ENCODE peak calls at places on chromosome 15, in six cellular contexts. One of them, this sample, is unnamed.

GRCh38 chr15:74589826-74590225 is 25.8 kb upstream of the CLK3 start:
- DNase-seq in PC-3: no peak
- DNase-seq in AG09319: no peak
- DNase-seq in fibroblast of lung: no peak
- DNase-seq in activated B cell treated with CpG ODN at 0.5 μM for 24 hours: no peak
- DNase-seq in cardiac fibroblast: peak; percentile 17
- DNase-seq in this sample: no peak

GRCh38 chr15:75091814-75092213 is 68.4 kb downstream of the PPCDC start:
- DNase-seq in PC-3: no peak
- DNase-seq in AG09319: no peak
- DNase-seq in fibroblast of lung: no peak
- DNase-seq in activated B cell treated with CpG ODN at 0.5 μM for 24 hours: no peak
- DNase-seq in cardiac fibroblast: peak; percentile 43
- DNase-seq in this sample: peak; percentile 6

GRCh38 chr15:31328425-31328998 is 1.9 kb downstream of the KLF13 start:
- DNase-seq in PC-3: peak; percentile 25
- DNase-seq in AG09319: no peak
- DNase-seq in fibroblast of lung: no peak
- DNase-seq in activated B cell treated with CpG ODN at 0.5 μM for 24 hours: peak; percentile 62
- DNase-seq in cardiac fibroblast: peak; percentile 46
- DNase-seq in this sample: peak; percentile 36

GRCh38 chr15:23038741-23039150 is 623 bp downstream of the TUBGCP5 start:
- DNase-seq in PC-3: peak; percentile 59
- DNase-seq in AG09319: no peak
- DNase-seq in fibroblast of lung: peak; percentile 60
- DNase-seq in activated B cell treated with CpG ODN at 0.5 μM for 24 hours: no peak
- DNase-seq in cardiac fibroblast: peak; percentile 70
- DNase-seq in this sample: peak; percentile 27

GRCh38 chr15:83626171-83626802 is 27.6 kb upstream of the ADAMTSL3 start:
- DNase-seq in PC-3: peak; percentile 46
- DNase-seq in AG09319: no peak
- DNase-seq in fibroblast of lung: no peak
- DNase-seq in activated B cell treated with CpG ODN at 0.5 μM for 24 hours: no peak
- DNase-seq in cardiac fibroblast: peak; percentile 30
- DNase-seq in this sample: no peak

GRCh38 chr15:41562784-41563198 is 3.8 kb downstream of the TYRO3 start:
- DNase-seq in PC-3: no peak
- DNase-seq in AG09319: no peak
- DNase-seq in fibroblast of lung: no peak
- DNase-seq in activated B cell treated with CpG ODN at 0.5 μM for 24 hours: no peak
- DNase-seq in cardiac fibroblast: no peak
- DNase-seq in this sample: no peak

GRCh38 chr15:75089781-75090734 is 66.7 kb downstream of the PPCDC start:
- DNase-seq in PC-3: peak; percentile 24
- DNase-seq in AG09319: no peak
- DNase-seq in fibroblast of lung: no peak
- DNase-seq in activated B cell treated with CpG ODN at 0.5 μM for 24 hours: no peak
- DNase-seq in cardiac fibroblast: peak; percentile 95
- DNase-seq in this sample: no peak

GRCh38 chr15:48250640-48251076 is 44.6 kb downstream of the SLC12A1 start:
- DNase-seq in PC-3: peak; percentile 60
- DNase-seq in AG09319: peak; percentile 54
- DNase-seq in fibroblast of lung: peak; percentile 88
- DNase-seq in activated B cell treated with CpG ODN at 0.5 μM for 24 hours: no peak
- DNase-seq in cardiac fibroblast: peak; percentile 89
- DNase-seq in this sample: peak; percentile 74

GRCh38 chr15:62706361-62706760 is 336.2 kb upstream of the TPM1 start:
- DNase-seq in PC-3: peak; percentile 6
- DNase-seq in AG09319: peak; percentile 1
- DNase-seq in fibroblast of lung: peak; percentile 12
- DNase-seq in activated B cell treated with CpG ODN at 0.5 μM for 24 hours: no peak
- DNase-seq in cardiac fibroblast: peak; percentile 1
- DNase-seq in this sample: no peak

GRCh38 chr15:63389902-63390301 is 8.3 kb upstream of the CA12 start:
- DNase-seq in PC-3: peak; percentile 66
- DNase-seq in AG09319: no peak
- DNase-seq in fibroblast of lung: no peak
- DNase-seq in activated B cell treated with CpG ODN at 0.5 μM for 24 hours: no peak
- DNase-seq in cardiac fibroblast: no peak
- DNase-seq in this sample: no peak

GRCh38 chr15:40048155-40048792 is 9.3 kb upstream of the SRP14 start:
- DNase-seq in PC-3: no peak
- DNase-seq in AG09319: no peak
- DNase-seq in fibroblast of lung: no peak
- DNase-seq in activated B cell treated with CpG ODN at 0.5 μM for 24 hours: no peak
- DNase-seq in cardiac fibroblast: no peak
- DNase-seq in this sample: no peak

GRCh38 chr15:67070892-67071664 is 5.7 kb downstream of the SMAD3 start:
- DNase-seq in PC-3: no peak
- DNase-seq in AG09319: no peak
- DNase-seq in fibroblast of lung: no peak
- DNase-seq in activated B cell treated with CpG ODN at 0.5 μM for 24 hours: no peak
- DNase-seq in cardiac fibroblast: no peak
- DNase-seq in this sample: no peak

GRCh38 chr15:34304613-34305012 is 33.0 kb downstream of the SLC12A6 start:
- DNase-seq in PC-3: peak; percentile 9
- DNase-seq in AG09319: peak; percentile 43
- DNase-seq in fibroblast of lung: peak; percentile 86
- DNase-seq in activated B cell treated with CpG ODN at 0.5 μM for 24 hours: no peak
- DNase-seq in cardiac fibroblast: peak; percentile 76
- DNase-seq in this sample: peak; percentile 3

GRCh38 chr15:79101866-79102581 is 11.4 kb upstream of the RASGRF1 start:
- DNase-seq in PC-3: no peak
- DNase-seq in AG09319: no peak
- DNase-seq in fibroblast of lung: no peak
- DNase-seq in activated B cell treated with CpG ODN at 0.5 μM for 24 hours: no peak
- DNase-seq in cardiac fibroblast: peak; percentile 48
- DNase-seq in this sample: no peak

GRCh38 chr15:93331545-93332117 is 242.6 kb upstream of the RGMA start:
- DNase-seq in PC-3: no peak
- DNase-seq in AG09319: no peak
- DNase-seq in fibroblast of lung: no peak
- DNase-seq in activated B cell treated with CpG ODN at 0.5 μM for 24 hours: no peak
- DNase-seq in cardiac fibroblast: no peak
- DNase-seq in this sample: no peak

GRCh38 chr15:48718646-48719045 is 73.1 kb upstream of the FBN1 start:
- DNase-seq in PC-3: no peak
- DNase-seq in AG09319: no peak
- DNase-seq in fibroblast of lung: no peak
- DNase-seq in activated B cell treated with CpG ODN at 0.5 μM for 24 hours: no peak
- DNase-seq in cardiac fibroblast: peak; percentile 68
- DNase-seq in this sample: peak; percentile 54

GRCh38 chr15:45100884-45101622 is 12.9 kb downstream of the DUOX2 start:
- DNase-seq in PC-3: no peak
- DNase-seq in AG09319: no peak
- DNase-seq in fibroblast of lung: no peak
- DNase-seq in activated B cell treated with CpG ODN at 0.5 μM for 24 hours: no peak
- DNase-seq in cardiac fibroblast: no peak
- DNase-seq in this sample: no peak

GRCh38 chr15:72179950-72180581 is 17.5 kb downstream of the GRAMD2A start:
- DNase-seq in PC-3: no peak
- DNase-seq in AG09319: no peak
- DNase-seq in fibroblast of lung: no peak
- DNase-seq in activated B cell treated with CpG ODN at 0.5 μM for 24 hours: no peak
- DNase-seq in cardiac fibroblast: peak; percentile 24
- DNase-seq in this sample: no peak

GRCh38 chr15:62447742-62448141 is 282.7 kb upstream of the C2CD4B start:
- DNase-seq in PC-3: no peak
- DNase-seq in AG09319: no peak
- DNase-seq in fibroblast of lung: peak; percentile 51
- DNase-seq in activated B cell treated with CpG ODN at 0.5 μM for 24 hours: no peak
- DNase-seq in cardiac fibroblast: no peak
- DNase-seq in this sample: no peak

GRCh38 chr15:55514414-55514850 is 6.4 kb upstream of the DNAAF4 start:
- DNase-seq in PC-3: peak; percentile 72
- DNase-seq in AG09319: no peak
- DNase-seq in fibroblast of lung: no peak
- DNase-seq in activated B cell treated with CpG ODN at 0.5 μM for 24 hours: no peak
- DNase-seq in cardiac fibroblast: no peak
- DNase-seq in this sample: no peak

GRCh38 chr15:68145706-68146105 is 59.4 kb downstream of the CALML4 start:
- DNase-seq in PC-3: no peak
- DNase-seq in AG09319: no peak
- DNase-seq in fibroblast of lung: no peak
- DNase-seq in activated B cell treated with CpG ODN at 0.5 μM for 24 hours: no peak
- DNase-seq in cardiac fibroblast: peak; percentile 31
- DNase-seq in this sample: no peak

GRCh38 chr15:44882499-44882968 is 74.0 kb upstream of the TERB2 start:
- DNase-seq in PC-3: peak; percentile 16
- DNase-seq in AG09319: no peak
- DNase-seq in fibroblast of lung: no peak
- DNase-seq in activated B cell treated with CpG ODN at 0.5 μM for 24 hours: no peak
- DNase-seq in cardiac fibroblast: no peak
- DNase-seq in this sample: no peak

GRCh38 chr15:78034495-78035191 is 42.9 kb downstream of the TBC1D2B start:
- DNase-seq in PC-3: no peak
- DNase-seq in AG09319: no peak
- DNase-seq in fibroblast of lung: peak; percentile 41
- DNase-seq in activated B cell treated with CpG ODN at 0.5 μM for 24 hours: peak; percentile 26
- DNase-seq in cardiac fibroblast: peak; percentile 22
- DNase-seq in this sample: no peak

GRCh38 chr15:63474810-63475316 is 29.5 kb upstream of the USP3 start:
- DNase-seq in PC-3: peak; percentile 32
- DNase-seq in AG09319: no peak
- DNase-seq in fibroblast of lung: no peak
- DNase-seq in activated B cell treated with CpG ODN at 0.5 μM for 24 hours: peak; percentile 58
- DNase-seq in cardiac fibroblast: no peak
- DNase-seq in this sample: no peak

GRCh38 chr15:58981808-58982475 is 5.5 kb upstream of the RNF111 start:
- DNase-seq in PC-3: no peak
- DNase-seq in AG09319: no peak
- DNase-seq in fibroblast of lung: no peak
- DNase-seq in activated B cell treated with CpG ODN at 0.5 μM for 24 hours: no peak
- DNase-seq in cardiac fibroblast: no peak
- DNase-seq in this sample: no peak

GRCh38 chr15:58985443-58985842 is 2.0 kb upstream of the RNF111 start:
- DNase-seq in PC-3: no peak
- DNase-seq in AG09319: peak; percentile 36
- DNase-seq in fibroblast of lung: peak; percentile 56
- DNase-seq in activated B cell treated with CpG ODN at 0.5 μM for 24 hours: no peak
- DNase-seq in cardiac fibroblast: peak; percentile 64
- DNase-seq in this sample: no peak

GRCh38 chr15:58980351-58980939 is 7.0 kb upstream of the RNF111 start:
- DNase-seq in PC-3: peak; percentile 51
- DNase-seq in AG09319: no peak
- DNase-seq in fibroblast of lung: peak; percentile 73
- DNase-seq in activated B cell treated with CpG ODN at 0.5 μM for 24 hours: no peak
- DNase-seq in cardiac fibroblast: peak; percentile 72
- DNase-seq in this sample: peak; percentile 11
- TF ChIP-seq CTCF in PC-3: peak; percentile 60
- TF ChIP-seq CTCF in AG09319: peak; percentile 43
- TF ChIP-seq CTCF in fibroblast of lung: no peak
- TF ChIP-seq CTCF in activated B cell treated with CpG ODN at 0.5 μM for 24 hours: no peak
- TF ChIP-seq CTCF in cardiac fibroblast: peak; percentile 37
- TF ChIP-seq CTCF in this sample: peak; percentile 80

GRCh38 chr15:51226813-51227212 is 111.6 kb downstream of the CYP19A1 start:
- DNase-seq in PC-3: no peak
- DNase-seq in AG09319: no peak
- DNase-seq in fibroblast of lung: no peak
- DNase-seq in activated B cell treated with CpG ODN at 0.5 μM for 24 hours: no peak
- DNase-seq in cardiac fibroblast: no peak
- DNase-seq in this sample: no peak

GRCh38 chr15:51232581-51232980 is 105.8 kb downstream of the CYP19A1 start:
- DNase-seq in PC-3: no peak
- DNase-seq in AG09319: no peak
- DNase-seq in fibroblast of lung: no peak
- DNase-seq in activated B cell treated with CpG ODN at 0.5 μM for 24 hours: no peak
- DNase-seq in cardiac fibroblast: peak; percentile 8
- DNase-seq in this sample: no peak

GRCh38 chr15:51234181-51234927 is 104.0 kb downstream of the CYP19A1 start:
- DNase-seq in PC-3: no peak
- DNase-seq in AG09319: no peak
- DNase-seq in fibroblast of lung: no peak
- DNase-seq in activated B cell treated with CpG ODN at 0.5 μM for 24 hours: no peak
- DNase-seq in cardiac fibroblast: peak; percentile 45
- DNase-seq in this sample: no peak

GRCh38 chr15:51227967-51228783 is 110.2 kb downstream of the CYP19A1 start:
- DNase-seq in PC-3: peak; percentile 52
- DNase-seq in AG09319: peak; percentile 81
- DNase-seq in fibroblast of lung: peak; percentile 88
- DNase-seq in activated B cell treated with CpG ODN at 0.5 μM for 24 hours: no peak
- DNase-seq in cardiac fibroblast: peak; percentile 94
- DNase-seq in this sample: peak; percentile 92

GRCh38 chr15:51229907-51230328 is 108.5 kb downstream of the CYP19A1 start:
- DNase-seq in PC-3: peak; percentile 31
- DNase-seq in AG09319: peak; percentile 44
- DNase-seq in fibroblast of lung: peak; percentile 69
- DNase-seq in activated B cell treated with CpG ODN at 0.5 μM for 24 hours: no peak
- DNase-seq in cardiac fibroblast: peak; percentile 62
- DNase-seq in this sample: peak; percentile 35
- TF ChIP-seq CTCF in PC-3: peak; percentile 53
- TF ChIP-seq CTCF in AG09319: peak; percentile 47
- TF ChIP-seq CTCF in fibroblast of lung: no peak
- TF ChIP-seq CTCF in activated B cell treated with CpG ODN at 0.5 μM for 24 hours: no peak
- TF ChIP-seq CTCF in cardiac fibroblast: peak; percentile 31
- TF ChIP-seq CTCF in this sample: peak; percentile 72

DNA sequence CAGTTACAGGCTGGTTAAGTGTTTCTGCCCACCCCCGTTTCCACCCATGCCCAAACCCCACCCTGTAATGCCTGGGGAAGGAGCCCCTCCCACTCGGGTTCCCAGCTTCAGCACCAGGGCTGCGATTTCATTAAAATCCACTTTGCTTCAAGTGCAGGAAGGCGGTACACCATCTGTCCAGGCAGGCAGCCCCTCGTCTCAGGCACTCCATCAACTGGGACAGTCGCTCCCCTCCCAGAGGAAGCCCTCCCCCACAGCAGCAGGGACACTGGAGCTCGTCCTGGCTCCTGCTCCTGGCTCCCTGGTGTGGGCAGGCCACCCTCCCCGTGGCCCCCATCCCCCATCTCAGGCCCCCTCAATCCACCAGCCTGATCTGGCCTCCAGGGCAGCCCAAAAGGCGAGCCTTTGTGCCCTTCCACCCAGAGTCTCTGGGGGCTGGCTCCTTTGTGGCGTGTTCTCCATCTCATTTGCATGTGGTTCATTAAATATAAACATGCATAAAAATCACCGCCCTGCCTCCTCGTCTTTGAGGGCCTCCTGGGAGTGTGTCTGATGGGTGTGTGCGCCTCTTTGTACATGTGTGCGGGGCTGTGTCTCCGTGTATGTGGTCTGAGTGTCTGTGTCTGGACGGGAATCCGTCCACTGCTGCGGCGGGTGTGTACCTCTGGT is 32.4 kb downstream of the RNU5B-1 start:
- DNase-seq in PC-3: no peak
- DNase-seq in AG09319: no peak
- DNase-seq in fibroblast of lung: no peak
- DNase-seq in activated B cell treated with CpG ODN at 0.5 μM for 24 hours: no peak
- DNase-seq in cardiac fibroblast: no peak
- DNase-seq in this sample: no peak
- TF ChIP-seq CTCF in PC-3: no peak
- TF ChIP-seq CTCF in AG09319: no peak
- TF ChIP-seq CTCF in fibroblast of lung: no peak
- TF ChIP-seq CTCF in activated B cell treated with CpG ODN at 0.5 μM for 24 hours: no peak
- TF ChIP-seq CTCF in cardiac fibroblast: no peak
- TF ChIP-seq CTCF in this sample: no peak

DNA sequence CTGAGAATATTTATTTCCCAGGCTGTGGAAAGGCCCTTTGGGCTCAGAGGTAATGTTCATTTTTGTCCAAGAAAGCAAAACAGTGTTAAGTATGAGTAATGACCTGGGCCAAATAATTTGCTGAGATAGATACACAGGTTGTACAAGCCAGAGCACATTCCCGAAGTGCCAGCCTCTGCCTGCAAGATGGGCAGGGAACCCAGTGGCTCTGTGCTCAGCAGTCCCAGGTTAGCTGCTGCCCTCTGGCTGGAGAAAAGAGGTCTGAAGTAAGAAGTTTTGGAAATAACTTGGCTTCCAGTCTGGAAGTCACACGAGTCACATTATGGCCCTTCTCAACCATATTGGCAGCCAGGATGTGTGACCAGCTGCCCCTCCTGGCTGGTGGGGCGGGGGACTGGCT is 20.2 kb downstream of the MYZAP start:
- DNase-seq in PC-3: peak; percentile 84
- DNase-seq in AG09319: no peak
- DNase-seq in fibroblast of lung: peak; percentile 40
- DNase-seq in activated B cell treated with CpG ODN at 0.5 μM for 24 hours: no peak
- DNase-seq in cardiac fibroblast: peak; percentile 51
- DNase-seq in this sample: peak; percentile 39
- TF ChIP-seq CTCF in PC-3: peak; percentile 71
- TF ChIP-seq CTCF in AG09319: peak; percentile 33
- TF ChIP-seq CTCF in fibroblast of lung: no peak
- TF ChIP-seq CTCF in activated B cell treated with CpG ODN at 0.5 μM for 24 hours: no peak
- TF ChIP-seq CTCF in cardiac fibroblast: peak; percentile 42
- TF ChIP-seq CTCF in this sample: peak; percentile 64